ENCODE peak calls at places on chromosomes 1 and 21, in five cellular contexts. P, D, C, S and J are unnamed samples.

GRCh38 chr1:228987736-228988506 is 252.6 kb downstream of the RHOU start:
- DNase-seq in C (no peak), S (no peak), P (no peak), D (no peak), J (no peak)

GRCh38 chr1:33277488-33278084 is 21.3 kb downstream of the ZNF362 start:
- DNase-seq in P (no peak), S (no peak), D (no peak), C (no peak), J (no peak)

GRCh38 chr1:168803696-168804510 is 74.9 kb upstream of the DPT start:
- DNase-seq in S (no peak), P (no peak), D (no peak), C (peak; percentile 5), J (no peak)

GRCh38 chr1:199399996-199400714 is 627.4 kb upstream of the NR5A2 start:
- DNase-seq in P (no peak), D (no peak), S (no peak), C (no peak), J (no peak)

GRCh38 chr1:148383966-148384365 is 99.1 kb downstream of the PPIAL4G start:
- DNase-seq in D (no peak), S (no peak), C (no peak), P (no peak), J (no peak)

GRCh38 chr1:32257227-32257508 is 6.1 kb downstream of the LCK start:
- DNase-seq in S (no peak), P (no peak), C (no peak), D (no peak), J (no peak)

GRCh38 chr21:44722701-44723100 is 11.3 kb upstream of the TSPEAR start:
- DNase-seq in S (no peak), P (no peak), D (no peak), C (no peak), J (no peak)

GRCh38 chr1:26910343-26911160 is 3.2 kb downstream of the NR0B2 start:
- DNase-seq in D (no peak), S (no peak), P (no peak), C (no peak), J (no peak)

GRCh38 chr1:164510435-164510834 is 48.5 kb upstream of the PBX1 start:
- DNase-seq in P (no peak), C (no peak), D (no peak), S (no peak), J (peak; percentile 44)